ENCODE peak calls at places on chromosomes 1 and 21, in five cellular contexts. U, C, B, J and G are unnamed samples.

GRCh38 chr1:9867408-9868243 is 42.4 kb downstream of the CTNNBIP1 start:
- DNase-seq in C (peak; percentile 57), U (peak; percentile 95), J (peak; percentile 88), B (peak; percentile 39), G (peak; percentile 90)

GRCh38 chr21:21788591-21788990 is 790.4 kb downstream of the NCAM2 start:
- DNase-seq in B (no peak), C (no peak), J (no peak), U (no peak), G (no peak)

GRCh38 chr21:24200052-24200451 is 1407.2 kb downstream of the MRPL39 start:
- DNase-seq in U (no peak), B (no peak), J (no peak), C (no peak), G (no peak)

GRCh38 chr1:112083487-112083886 is 94.0 kb upstream of the KCND3 start:
- DNase-seq in B (peak; percentile 5), C (peak; percentile 15), U (no peak), J (no peak), G (no peak)

GRCh38 chr1:45013551-45014209 is 1.6 kb downstream of the UROD start:
- DNase-seq in J (no peak), C (no peak), B (no peak), U (no peak), G (no peak)

GRCh38 chr1:1419812-1420653 is 1.0 kb downstream of the ANKRD65 start:
- DNase-seq in B (no peak), U (peak; percentile 74), C (no peak), J (no peak), G (peak; percentile 78)

GRCh38 chr1:233166896-233167295 is 128.6 kb downstream of the PCNX2 start:
- DNase-seq in B (no peak), C (no peak), U (no peak), J (no peak), G (no peak)

GRCh38 chr1:52976183-52977035 is 49.3 kb downstream of the SCP2 start:
- DNase-seq in B (peak; percentile 2), U (peak; percentile 84), C (no peak), J (no peak), G (no peak)

GRCh38 chr21:43864313-43864805 is 664 bp upstream of the AGPAT3 start:
- DNase-seq in B (peak; percentile 21), J (peak; percentile 71), U (peak; percentile 84), C (peak; percentile 16), G (peak; percentile 87)

GRCh38 chr1:197674286-197674685 is 101.0 kb downstream of the DENND1B start:
- DNase-seq in C (no peak), B (no peak), U (peak; percentile 84), J (no peak), G (no peak)

GRCh38 chr1:190258003-190258402 is 219.7 kb downstream of the BRINP3 start:
- DNase-seq in J (no peak), U (peak; percentile 57), C (no peak), B (no peak), G (peak; percentile 47)

GRCh38 chr1:243733670-243734310 is 116.3 kb downstream of the AKT3 start:
- DNase-seq in B (no peak), C (no peak), U (no peak), J (no peak), G (no peak)
- H3K9ac ChIP-seq in B (no peak overlapping the region), C (no peak overlapping the region), U (no peak overlapping the region), J (no peak overlapping the region), G (no peak overlapping the region)

DNA sequence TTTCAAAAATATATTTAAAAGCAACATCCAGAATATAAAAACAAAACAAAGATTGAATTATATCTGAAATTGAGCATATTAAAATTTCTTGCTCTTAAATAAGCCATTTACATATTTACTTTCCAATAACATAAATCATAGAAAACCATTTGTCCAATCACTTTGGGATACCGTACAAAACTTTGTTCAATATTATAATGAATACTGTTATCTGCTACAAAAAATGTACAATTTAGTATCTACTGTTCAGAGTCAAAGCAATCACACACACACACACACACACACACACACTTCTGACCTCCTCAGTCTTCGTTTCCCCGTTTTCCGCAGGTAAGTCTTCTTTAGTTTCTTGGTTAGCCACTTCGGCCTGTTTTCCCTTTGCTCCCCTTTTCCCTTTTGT is 4.0 kb downstream of the HMGN1 start:
- DNase-seq in U (no peak), J (no peak), C (no peak), B (no peak), G (no peak)
- H3K9ac ChIP-seq in U (no peak overlapping the region), J (no peak overlapping the region), C (no peak overlapping the region), B (no peak overlapping the region), G (no peak overlapping the region)

GRCh38 chr1:15757016-15757543 is 1.5 kb upstream of the FBLIM1 start:
- DNase-seq in C (no peak), J (no peak), U (no peak), B (no peak), G (no peak)

GRCh38 chr1:15757575-15758401 is 807 bp upstream of the FBLIM1 start:
- DNase-seq in B (peak; percentile 40), C (peak; percentile 12), J (peak; percentile 69), U (peak; percentile 83), G (peak; percentile 93)

GRCh38 chr1:15760520-15761211 is 2.1 kb downstream of the FBLIM1 start:
- DNase-seq in J (peak; percentile 36), U (peak; percentile 68), C (peak; percentile 74), B (peak; percentile 83), G (peak; percentile 95)

GRCh38 chr1:15758953-15759661 is 512 bp downstream of the FBLIM1 start:
- DNase-seq in B (no peak), J (no peak), C (no peak), U (no peak), G (no peak)

GRCh38 chr1:15758537-15758936 is at the start of gene FBLIM1:
- DNase-seq in C (no peak), U (peak; percentile 87), J (no peak), B (peak; percentile 43), G (no peak)
- H3K9ac ChIP-seq in C (peak within 1 kb of the TSS; percentile 92), U (peak within 1 kb of the TSS; percentile 80), J (peak within 1 kb of the TSS; percentile 86), B (peak within 1 kb of the TSS; percentile 88), G (peak within 1 kb of the TSS; percentile 55)

GRCh38 chr1:196660912-196661311 is 9.1 kb downstream of the CFH start:
- DNase-seq in C (peak; percentile 33), B (peak; percentile 17), J (no peak), U (no peak), G (no peak)
- H3K9ac ChIP-seq in C (no peak overlapping the region), B (no peak overlapping the region), J (no peak overlapping the region), U (no peak overlapping the region), G (no peak overlapping the region)

GRCh38 chr1:240824238-240824637 is 212.3 kb upstream of the GREM2 start:
- DNase-seq in B (no peak), J (no peak), U (peak; percentile 54), C (no peak), G (no peak)
- H3K9ac ChIP-seq in B (no peak overlapping the region), J (no peak overlapping the region), U (no peak overlapping the region), C (no peak overlapping the region), G (no peak overlapping the region)